ENCODE peak calls at places on chromosomes 2 and 18, in four cellular contexts. S is GM20000, P is heart right ventricle, R is left cardiac atrium. C is an unnamed sample.

GRCh38 chr2:234975611-234976010 is 23.8 kb downstream of the SH3BP4 start:
- DNase-seq in S (no peak), P (no peak), R (no peak), C (no peak)

GRCh38 chr2:134360750-134361487 is 107.0 kb downstream of the MGAT5 start:
- DNase-seq in S (no peak), P (no peak), R (no peak), C (peak)

GRCh38 chr2:154375625-154376020 is 322.9 kb upstream of the KCNJ3 start:
- DNase-seq in S (no peak), P (no peak), R (no peak), C (no peak)

GRCh38 chr2:70519453-70519852 is 34.2 kb downstream of the TGFA start:
- DNase-seq in S (no peak), P (no peak), R (no peak), C (no peak)

GRCh38 chr2:128264881-128265607 is 53.6 kb downstream of the HS6ST1 start:
- DNase-seq in S (no peak), P (no peak), R (no peak), C (no peak)

GRCh38 chr2:85439111-85439477 is 20.6 kb downstream of the SH2D6 start:
- DNase-seq in S (no peak), P (no peak), R (no peak), C (no peak)

GRCh38 chr18:57542801-57543427 is 43.6 kb downstream of the FECH start:
- DNase-seq in S (no peak), P (no peak), R (no peak), C (no peak)

GRCh38 chr2:105442056-105442455 is 43.2 kb upstream of the FHL2 start:
- DNase-seq in S (no peak), P (no peak), R (no peak), C (no peak)

GRCh38 chr2:86453838-86454237 is 12.7 kb downstream of the KDM3A start:
- DNase-seq in S (no peak), P (no peak), R (peak), C (no peak)

GRCh38 chr2:218981390-218982311 is 3.3 kb downstream of the FEV start:
- DNase-seq in S (peak), P (no peak), R (no peak), C (no peak)

GRCh38 chr18:38241216-38241615 is 675.6 kb upstream of the CELF4 start:
- DNase-seq in S (no peak), P (no peak), R (no peak), C (no peak)

C was measured in left ventricle myocardium inferior.